ENCODE peak calls at places on chromosomes 12 and 14, in five cellular contexts. B, I, A, D and N are unnamed samples.

GRCh38 chr14:25833341-25834121 is 764.3 kb downstream of the NOVA1 start:
- DNase-seq in B (peak; percentile 3), I (peak; percentile 68), A (no peak), D (no peak), N (no peak)

GRCh38 chr12:8742501-8742900 is 44.7 kb downstream of the RIMKLB start:
- DNase-seq in B (no peak), I (peak; percentile 49), A (peak; percentile 28), D (no peak), N (no peak)

GRCh38 chr12:11242656-11243055 is 26.9 kb downstream of the PRB3 start:
- DNase-seq in B (no peak), I (no peak), A (no peak), D (no peak), N (no peak)

GRCh38 chr12:51421266-51421884 is 3.3 kb upstream of the SLC4A8 start:
- DNase-seq in B (peak; percentile 45), I (peak; percentile 80), A (peak; percentile 24), D (peak; percentile 61), N (no peak)

GRCh38 chr14:76786556-76786955 is 25.3 kb downstream of the VASH1 start:
- DNase-seq in B (no peak), I (no peak), A (no peak), D (no peak), N (no peak)

GRCh38 chr12:64733857-64734256 is 25.3 kb downstream of the GNS start:
- DNase-seq in B (no peak), I (no peak), A (no peak), D (no peak), N (no peak)

GRCh38 chr12:2772370-2772769 is 22.4 kb upstream of the FKBP4 start:
- DNase-seq in B (no peak), I (no peak), A (no peak), D (no peak), N (no peak)

GRCh38 chr14:94930690-94931089 is 160.8 kb upstream of the GSC start:
- DNase-seq in B (no peak), I (no peak), A (no peak), D (no peak), N (no peak)

GRCh38 chr12:53514626-53515290 is 7.5 kb upstream of the NPFF start:
- DNase-seq in B (no peak), I (no peak), A (no peak), D (no peak), N (no peak)

GRCh38 chr14:32366995-32367394 is 37.9 kb downstream of the AKAP6 start:
- DNase-seq in B (no peak), I (peak; percentile 67), A (no peak), D (no peak), N (no peak)

GRCh38 chr12:8996682-8997405 is 7.5 kb downstream of the KLRG1 start:
- DNase-seq in B (no peak), I (peak; percentile 3), A (no peak), D (peak; percentile 66), N (no peak)

GRCh38 chr14:30131698-30132097 is 204.1 kb upstream of the PRKD1 start:
- DNase-seq in B (no peak), I (no peak), A (no peak), D (no peak), N (no peak)

GRCh38 chr12:47783821-47784819 is 11.1 kb downstream of the SLC48A1 start:
- DNase-seq in B (no peak), I (no peak), A (no peak), D (no peak), N (no peak)

GRCh38 chr14:70622111-70622712 is 19.5 kb upstream of the TTC9 start:
- DNase-seq in B (no peak), I (peak; percentile 46), A (no peak), D (peak; percentile 64), N (no peak)

GRCh38 chr14:91241848-91242247 is 2.7 kb downstream of the GPR68 start:
- DNase-seq in B (no peak), I (no peak), A (no peak), D (peak; percentile 40), N (no peak)

GRCh38 chr12:19055589-19055988 is 73.9 kb upstream of the PLEKHA5 start:
- DNase-seq in B (no peak), I (no peak), A (no peak), D (no peak), N (no peak)

GRCh38 chr14:28773917-28774691 is 7.5 kb downstream of the FOXG1 start:
- DNase-seq in B (no peak), I (peak; percentile 64), A (peak; percentile 1), D (no peak), N (no peak)

GRCh38 chr14:68444449-68445168 is 348.3 kb downstream of the ZFP36L1 start:
- DNase-seq in B (no peak), I (peak; percentile 60), A (no peak), D (no peak), N (no peak)

GRCh38 chr14:23055621-23056256 is 1.6 kb downstream of the CDH24 start:
- DNase-seq in B (peak; percentile 42), I (no peak), A (no peak), D (no peak), N (no peak)

GRCh38 chr12:117053050-117053400 is 46.2 kb downstream of the TESC start:
- DNase-seq in B (no peak), I (no peak), A (no peak), D (no peak), N (no peak)

GRCh38 chr12:52082988-52083637 is 3.6 kb downstream of the SMIM41 start:
- DNase-seq in B (peak; percentile 86), I (peak; percentile 53), A (no peak), D (peak; percentile 88), N (peak; percentile 78)

GRCh38 chr12:107478881-107479280 is 206.7 kb upstream of the PWP1 start:
- DNase-seq in B (no peak), I (peak; percentile 8), A (no peak), D (no peak), N (no peak)

GRCh38 chr14:100325958-100326357 is 2.8 kb downstream of the SLC25A47 start:
- DNase-seq in B (no peak), I (no peak), A (no peak), D (no peak), N (no peak)

GRCh38 chr12:46360370-46360769 is 12.2 kb downstream of the SLC38A2 start:
- DNase-seq in B (no peak), I (no peak), A (no peak), D (no peak), N (no peak)

GRCh38 chr14:45253754-45254300 is 825 bp upstream of the MIS18BP1 start:
- DNase-seq in B (no peak), I (peak; percentile 53), A (no peak), D (no peak), N (no peak)

GRCh38 chr12:113409462-113410124 is 5.9 kb upstream of the SDS start:
- DNase-seq in B (no peak), I (no peak), A (no peak), D (no peak), N (no peak)

GRCh38 chr14:51244591-51244990 is 4.5 kb downstream of the TMX1 start:
- DNase-seq in B (no peak), I (no peak), A (no peak), D (no peak), N (no peak)

GRCh38 chr14:51240804-51241380 is 845 bp downstream of the TMX1 start:
- DNase-seq in B (no peak), I (no peak), A (no peak), D (no peak), N (no peak)

GRCh38 chr14:51246032-51246431 is 6.0 kb downstream of the TMX1 start:
- DNase-seq in B (no peak), I (no peak), A (no peak), D (no peak), N (no peak)

GRCh38 chr14:51239813-51240803 is at the start of gene TMX1:
- DNase-seq in B (peak; percentile 93), I (peak; percentile 99), A (peak; percentile 92), D (peak; percentile 90), N (peak; percentile 95)

DNA sequence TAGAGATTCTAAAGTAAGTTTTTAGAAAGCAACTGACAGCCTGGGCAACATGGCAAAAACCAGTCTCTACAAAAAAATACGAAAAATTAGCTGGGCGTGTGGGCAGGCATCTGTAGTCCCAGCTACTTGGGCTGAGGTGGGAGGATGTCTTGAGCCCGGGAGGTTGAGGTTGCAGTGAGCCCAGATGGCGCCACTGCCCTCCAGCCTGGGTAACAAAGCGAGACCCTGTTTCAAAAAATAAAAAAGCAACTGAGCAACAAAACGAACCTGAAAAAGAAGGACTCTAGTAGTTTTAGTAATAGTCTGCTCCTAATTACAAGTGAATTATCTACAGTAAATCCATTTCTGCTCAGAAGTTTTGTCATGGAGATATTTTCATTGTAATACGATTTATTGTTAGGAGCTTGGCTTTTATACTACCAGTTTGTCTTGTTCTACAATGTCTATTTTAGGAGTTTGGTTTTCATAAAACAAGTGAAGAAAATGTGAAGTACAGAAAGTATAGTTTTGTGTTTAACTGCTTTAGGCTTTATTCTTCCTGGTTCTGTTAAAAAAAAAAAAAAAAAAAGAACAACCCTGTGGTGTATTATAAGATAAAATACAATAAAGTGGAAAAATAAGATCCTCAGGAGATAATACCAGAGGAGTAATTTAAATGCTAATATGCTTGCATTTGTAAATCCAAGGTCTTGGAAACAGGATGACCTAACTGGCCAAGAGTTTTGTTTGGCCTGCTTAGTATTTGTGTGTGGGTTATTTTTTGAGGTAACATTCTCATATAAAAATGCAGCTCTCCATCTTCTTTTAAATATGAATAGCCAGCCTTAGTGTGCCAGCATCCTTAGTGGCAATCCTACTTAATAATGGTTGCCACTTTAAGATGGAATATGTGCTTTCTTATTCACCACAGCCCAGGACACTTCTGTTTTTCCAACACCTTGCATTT is 2.8 kb downstream of the TMX1 start:
- DNase-seq in B (no peak), I (no peak), A (no peak), D (no peak), N (no peak)
- TF ChIP-seq CTCF in B (no peak), I (no peak), A (no peak), D (peak; percentile 30), N (no peak)

DNA sequence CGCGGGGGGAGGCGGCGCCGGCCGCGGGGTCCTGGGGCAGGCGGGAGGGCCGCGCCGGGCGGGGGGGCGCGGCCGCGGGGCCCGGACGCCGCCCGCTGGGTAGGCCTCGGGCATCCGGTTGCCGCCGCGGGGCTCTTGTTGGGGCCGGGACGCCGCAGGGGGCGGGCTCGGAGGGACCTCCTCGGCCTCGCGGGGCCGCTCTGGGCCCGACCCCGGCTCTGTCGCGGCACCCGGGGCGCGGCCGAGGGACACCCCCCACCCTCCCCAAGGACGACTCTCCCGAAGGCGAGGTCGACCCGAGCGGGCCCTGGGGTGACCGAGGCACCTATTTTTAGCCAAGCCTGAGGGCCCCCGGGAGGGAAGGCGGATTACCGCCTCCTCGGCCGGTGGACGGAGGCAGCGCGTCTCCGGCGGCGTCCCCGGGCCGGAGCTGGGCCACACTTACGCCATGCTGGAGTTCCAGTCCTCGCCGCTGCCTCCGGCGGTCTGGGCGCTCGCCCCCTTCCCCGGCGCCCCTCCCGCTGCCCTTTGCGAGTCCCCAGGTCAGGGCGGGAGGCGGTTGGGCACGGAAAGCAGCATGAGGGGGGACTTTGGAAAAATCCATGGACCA is 499 bp downstream of the KTN1 start:
- DNase-seq in B (peak; percentile 69), I (no peak), A (no peak), D (peak; percentile 67), N (peak; percentile 73)
- TF ChIP-seq CTCF in B (no peak), I (no peak), A (no peak), D (no peak), N (peak; percentile 54)

DNA sequence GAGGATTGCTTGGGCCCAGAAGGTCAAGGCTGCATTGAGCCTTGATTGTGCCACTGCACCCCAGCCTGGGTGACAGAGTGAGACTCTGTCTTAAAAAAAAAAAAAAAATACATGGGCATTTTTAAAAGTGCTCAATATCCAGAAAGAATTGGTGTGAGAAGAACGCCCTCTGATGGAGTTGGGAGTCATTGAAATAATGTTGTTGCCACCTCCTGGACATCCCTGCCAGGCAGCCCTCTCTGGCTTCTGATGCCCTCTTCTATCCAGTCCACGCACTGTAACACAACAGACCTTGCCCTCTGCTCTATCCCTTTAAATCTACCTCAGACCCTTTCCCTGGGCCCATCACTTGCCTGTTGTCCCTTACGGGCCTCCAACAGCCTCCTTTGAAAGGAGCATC is 4.9 kb downstream of the PTGDR start:
- DNase-seq in B (peak; percentile 5), I (peak; percentile 53), A (no peak), D (peak; percentile 33), N (no peak)
- TF ChIP-seq CTCF in B (peak; percentile 54), I (peak; percentile 44), A (peak; percentile 51), D (peak; percentile 34), N (peak; percentile 42)

GRCh38 chr12:67943295-67943892 is 45.9 kb upstream of the IFNG-AS1 start:
- DNase-seq in B (peak; percentile 19), I (peak; percentile 85), A (peak; percentile 51), D (peak; percentile 40), N (no peak)
- TF ChIP-seq CTCF in B (peak; percentile 30), I (peak; percentile 69), A (peak; percentile 56), D (peak; percentile 73), N (peak; percentile 86)